ENCODE peak calls at places on chromosomes 3 and 15, in eight cellular contexts. T is brain microvascular endothelial cell; J is SK-N-MC; L is CD8-positive, alpha-beta T cell; U is endothelial cell of umbilical vein; R is tibial artery; A is IMR-90; P is K562. I is an unnamed sample.

GRCh38 chr15:73844356-73844755 is 29.0 kb upstream of the TBC1D21 start:
- DNase-seq in L (no peak), U (no peak), R (no peak), J (no peak), P (no peak), T (peak; percentile 55), A (peak; percentile 44), I (no peak)

GRCh38 chr3:153163349-153164008 is 1.5 kb downstream of the RAP2B start:
- DNase-seq in A (peak; percentile 29), L (no peak), R (no peak), J (no peak), T (no peak), P (no peak), U (peak; percentile 51), I (peak; percentile 30)

GRCh38 chr3:32403663-32404062 is 12.0 kb downstream of the CMTM7 start:
- DNase-seq in U (no peak), A (no peak), L (no peak), T (no peak), J (no peak), R (no peak), P (no peak), I (no peak)

GRCh38 chr3:188697127-188697526 is 474.6 kb upstream of the TPRG1 start:
- DNase-seq in R (no peak), L (no peak), J (no peak), P (no peak), A (no peak), U (no peak), T (no peak), I (no peak)

GRCh38 chr3:23017800-23018199 is 185.3 kb upstream of the UBE2E2 start:
- DNase-seq in R (no peak), J (no peak), A (peak; percentile 33), U (no peak), T (peak; percentile 75), P (no peak), L (no peak), I (peak; percentile 97)

GRCh38 chr3:161149529-161149928 is 44.4 kb upstream of the B3GALNT1 start:
- DNase-seq in L (no peak), J (peak; percentile 14), U (no peak), A (no peak), P (no peak), T (peak; percentile 56), R (no peak), I (peak; percentile 80)

GRCh38 chr3:190130037-190130436 is 9.3 kb upstream of the P3H2 start:
- DNase-seq in P (no peak), T (no peak), J (no peak), U (no peak), A (no peak), R (no peak), L (no peak), I (no peak)

GRCh38 chr15:31598620-31599019 is 272.0 kb downstream of the KLF13 start:
- DNase-seq in J (no peak), T (no peak), A (peak; percentile 36), U (no peak), R (no peak), P (no peak), L (no peak), I (peak; percentile 42)

GRCh38 chr15:52140646-52141045 is 28.1 kb upstream of the BCL2L10 start:
- DNase-seq in A (no peak), L (no peak), U (no peak), T (no peak), J (no peak), P (no peak), R (no peak), I (no peak)

GRCh38 chr3:167714871-167715270 is 19.8 kb downstream of the PDCD10 start:
- DNase-seq in L (no peak), A (no peak), U (no peak), P (no peak), J (no peak), T (no peak), R (no peak), I (no peak)

GRCh38 chr3:182794806-182795369 is 1.6 kb downstream of the ATP11B start:
- DNase-seq in A (peak; percentile 20), U (peak; percentile 39), T (no peak), J (no peak), R (no peak), L (no peak), P (no peak), I (no peak)

GRCh38 chr3:119571230-119571629 is 8.1 kb upstream of the ADPRH start:
- DNase-seq in A (no peak), P (no peak), R (no peak), U (no peak), J (no peak), T (no peak), L (no peak), I (no peak)

GRCh38 chr3:127461286-127461685 is 129.2 kb downstream of the TPRA1 start:
- DNase-seq in A (no peak), R (no peak), L (no peak), T (no peak), J (no peak), U (no peak), P (no peak), I (no peak)

GRCh38 chr15:99441427-99441766 is 124.4 kb upstream of the MEF2A start:
- DNase-seq in P (no peak), J (no peak), L (no peak), U (no peak), A (no peak), T (no peak), R (no peak), I (no peak)

GRCh38 chr3:46662771-46663551 is 30.5 kb downstream of the ALS2CL start:
- DNase-seq in J (no peak), L (no peak), R (no peak), A (peak; percentile 69), U (no peak), T (peak; percentile 15), P (no peak), I (no peak)

DNA sequence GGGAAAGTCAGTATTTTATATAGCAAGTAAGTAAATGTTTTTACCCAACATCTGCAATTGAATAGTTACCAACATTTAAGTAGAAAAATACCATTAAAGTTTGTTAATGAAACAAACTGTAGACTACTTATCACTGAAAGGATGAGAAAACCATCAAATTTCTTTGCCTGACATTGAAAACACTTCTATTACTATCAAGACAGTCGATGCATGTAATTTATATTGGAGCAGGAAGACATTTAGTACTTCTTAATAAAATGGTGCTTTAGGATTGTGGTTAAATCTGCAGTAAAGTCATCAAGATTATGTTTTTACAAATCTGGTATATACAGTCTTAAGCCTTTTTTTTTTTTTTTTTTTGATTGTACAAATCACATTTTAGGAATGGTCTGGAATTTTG is 13.9 kb upstream of the CHD2 start:
- DNase-seq in J (no peak), A (no peak), L (no peak), U (no peak), T (no peak), R (no peak), P (no peak), I (no peak)
- H3K4me3 ChIP-seq in J (peak overlapping the region; percentile 83), A (no peak overlapping the region), L (peak overlapping the region; percentile 74), U (no peak overlapping the region), T (no peak overlapping the region), R (peak overlapping the region; percentile 69), P (peak overlapping the region; percentile 91), I (peak overlapping the region; percentile 87)

GRCh38 chr15:85840079-85840801 is 45.5 kb upstream of the KLHL25 start:
- DNase-seq in R (peak; percentile 83), L (peak; percentile 90), T (peak; percentile 29), U (peak; percentile 75), P (peak; percentile 77), J (no peak), A (peak; percentile 41), I (peak; percentile 91)
- H3K4me3 ChIP-seq in R (peak overlapping the region; percentile 29), L (peak overlapping the region; percentile 33), T (peak overlapping the region; percentile 48), U (peak overlapping the region; percentile 3), P (no peak overlapping the region), J (peak overlapping the region; percentile 79), A (peak overlapping the region; percentile 45), I (peak overlapping the region; percentile 42)

DNA sequence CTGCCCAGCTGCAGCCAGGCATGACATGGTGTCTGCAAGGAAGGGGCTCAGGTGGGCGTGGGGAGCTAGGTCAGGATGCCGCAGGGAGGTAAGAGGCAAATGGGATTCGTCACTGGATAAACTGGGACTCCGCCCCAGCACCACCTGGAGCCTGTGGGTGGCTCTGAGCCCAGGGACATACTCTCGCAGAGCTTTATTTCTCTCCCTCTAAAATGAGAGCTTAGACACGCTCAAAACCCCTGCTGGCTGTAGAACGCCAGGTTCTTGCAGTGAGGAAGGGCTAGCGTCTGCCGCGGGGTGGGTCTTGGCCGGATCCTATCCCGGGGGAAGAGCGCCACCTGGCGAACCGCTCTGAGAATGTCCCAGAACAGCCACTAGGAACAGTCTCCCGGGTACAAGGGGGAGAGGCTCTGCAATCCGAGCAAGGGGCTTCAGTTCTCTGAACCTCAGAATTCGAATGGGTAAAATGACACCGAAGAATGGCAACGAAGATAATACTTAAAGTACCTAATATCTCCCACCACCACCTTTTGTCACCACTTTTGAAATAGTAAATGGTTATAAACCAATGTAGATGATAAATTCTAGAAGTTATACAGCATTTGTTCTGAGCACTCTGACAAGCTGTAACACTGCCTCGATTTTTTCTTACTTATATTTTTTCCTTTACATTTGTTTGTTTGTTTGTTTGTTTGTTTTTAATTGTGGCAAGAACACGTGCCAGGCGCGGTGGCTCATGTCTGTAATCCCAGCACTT is 53.2 kb upstream of the SRGAP3 start:
- DNase-seq in L (peak; percentile 85), J (no peak), P (peak; percentile 96), U (peak; percentile 79), T (peak; percentile 67), R (peak; percentile 77), A (peak; percentile 71), I (peak; percentile 95)
- H3K4me3 ChIP-seq in L (no peak overlapping the region), J (no peak overlapping the region), P (no peak overlapping the region), U (no peak overlapping the region), T (peak overlapping the region; percentile 5), R (peak overlapping the region; percentile 11), A (no peak overlapping the region), I (peak overlapping the region; percentile 66)

GRCh38 chr3:170021083-170021482 is 16.7 kb upstream of the GPR160 start:
- DNase-seq in R (no peak), L (no peak), J (no peak), P (no peak), U (no peak), T (no peak), A (no peak), I (no peak)
- H3K4me3 ChIP-seq in R (no peak overlapping the region), L (no peak overlapping the region), J (no peak overlapping the region), P (no peak overlapping the region), U (no peak overlapping the region), T (no peak overlapping the region), A (no peak overlapping the region), I (no peak overlapping the region)

DNA sequence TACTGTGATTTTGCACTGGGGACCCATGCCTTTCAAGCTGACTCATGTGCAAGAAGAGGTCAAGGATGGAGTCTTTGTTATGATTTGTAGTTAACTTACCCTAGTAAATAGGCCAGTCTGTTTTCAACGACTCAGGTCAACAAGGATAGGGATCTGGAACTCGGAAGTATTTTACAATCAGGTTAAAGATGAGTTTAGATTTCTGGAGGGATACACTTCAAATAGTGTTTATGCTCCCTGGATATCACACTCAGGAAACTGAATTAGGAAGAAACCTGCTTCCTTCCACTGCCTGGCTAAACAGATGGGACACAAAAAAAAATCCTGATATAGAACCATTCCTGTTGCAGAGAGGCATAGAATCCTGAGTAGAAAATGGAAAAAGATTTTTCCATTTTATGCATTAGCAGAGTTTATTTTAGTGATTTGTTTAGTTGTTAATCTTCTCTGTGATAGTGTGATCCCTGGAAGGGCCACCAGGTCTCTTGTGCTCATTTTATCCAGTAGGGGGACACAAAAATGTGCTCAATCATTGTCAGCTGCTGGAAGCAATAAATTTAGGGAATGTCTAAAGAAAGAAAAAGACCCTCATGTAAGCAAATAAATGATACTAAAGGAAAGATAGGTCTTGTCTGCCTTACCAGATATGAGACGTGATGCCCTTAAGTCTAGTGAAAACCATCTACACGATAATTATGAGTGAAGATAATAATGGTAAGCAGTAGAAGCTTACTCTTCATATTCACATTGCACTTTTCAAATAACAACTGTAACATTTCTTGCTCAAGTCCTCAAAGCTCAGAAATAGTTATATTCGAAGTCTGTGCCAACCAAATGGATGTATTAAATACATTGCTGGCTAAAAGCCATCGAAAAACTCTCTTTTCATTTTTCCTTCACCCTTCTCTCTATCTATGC is 452.1 kb upstream of the KCNMB2 start:
- DNase-seq in U (peak; percentile 78), R (no peak), J (no peak), L (no peak), P (peak; percentile 34), T (peak; percentile 62), A (no peak), I (peak; percentile 54)
- H3K4me3 ChIP-seq in U (no peak overlapping the region), R (no peak overlapping the region), J (peak overlapping the region; percentile 69), L (no peak overlapping the region), P (no peak overlapping the region), T (no peak overlapping the region), A (no peak overlapping the region), I (no peak overlapping the region)

I was measured in PC-3.